ENCODE peak calls at places on chromosomes 11 and 22, in eight cellular contexts. One of them, this sample, is unnamed.

GRCh38 chr11:128235446-128235845 is 351.9 kb downstream of the ETS1 start:
- DNase-seq in HFFc6: no peak
- DNase-seq in GM12891: no peak
- DNase-seq in stimulated activated CD4-positive, alpha-beta T cell treated with anti-CD3 and anti-CD28 coated beads, Interleukin-2, amount 100 ng/mL, for 48 hours: no peak
- DNase-seq in NCI-H1105: peak; percentile 32
- DNase-seq in activated CD4-positive, alpha-beta T cell treated with anti-CD3 and anti-CD28 coated beads, Interleukin-2, amount 50 U/mL, for 1 hour: no peak
- DNase-seq in H9: no peak
- DNase-seq in ELF-1: no peak
- DNase-seq in this sample: no peak

GRCh38 chr11:2211113-2211971 is 39.7 kb upstream of the TH start:
- DNase-seq in GM12891: no peak
- DNase-seq in H9: peak; percentile 21
- DNase-seq in ELF-1: no peak
- DNase-seq in activated CD4-positive, alpha-beta T cell treated with anti-CD3 and anti-CD28 coated beads, Interleukin-2, amount 50 U/mL, for 1 hour: no peak
- DNase-seq in HFFc6: no peak
- DNase-seq in stimulated activated CD4-positive, alpha-beta T cell treated with anti-CD3 and anti-CD28 coated beads, Interleukin-2, amount 100 ng/mL, for 48 hours: no peak
- DNase-seq in NCI-H1105: peak; percentile 96
- DNase-seq in this sample: no peak

GRCh38 chr11:90251599-90251998 is 28.8 kb upstream of the CHORDC1 start:
- DNase-seq in NCI-H1105: peak; percentile 75
- DNase-seq in HFFc6: no peak
- DNase-seq in stimulated activated CD4-positive, alpha-beta T cell treated with anti-CD3 and anti-CD28 coated beads, Interleukin-2, amount 100 ng/mL, for 48 hours: no peak
- DNase-seq in GM12891: no peak
- DNase-seq in ELF-1: no peak
- DNase-seq in H9: no peak
- DNase-seq in activated CD4-positive, alpha-beta T cell treated with anti-CD3 and anti-CD28 coated beads, Interleukin-2, amount 50 U/mL, for 1 hour: no peak
- DNase-seq in this sample: no peak

GRCh38 chr11:48167380-48167779 is 49.2 kb upstream of the OR4B1 start:
- DNase-seq in H9: no peak
- DNase-seq in activated CD4-positive, alpha-beta T cell treated with anti-CD3 and anti-CD28 coated beads, Interleukin-2, amount 50 U/mL, for 1 hour: no peak
- DNase-seq in stimulated activated CD4-positive, alpha-beta T cell treated with anti-CD3 and anti-CD28 coated beads, Interleukin-2, amount 100 ng/mL, for 48 hours: no peak
- DNase-seq in HFFc6: no peak
- DNase-seq in GM12891: no peak
- DNase-seq in ELF-1: no peak
- DNase-seq in NCI-H1105: no peak
- DNase-seq in this sample: no peak

GRCh38 chr11:43737194-43737575 is 56.6 kb downstream of the HSD17B12 start:
- DNase-seq in H9: no peak
- DNase-seq in activated CD4-positive, alpha-beta T cell treated with anti-CD3 and anti-CD28 coated beads, Interleukin-2, amount 50 U/mL, for 1 hour: no peak
- DNase-seq in ELF-1: no peak
- DNase-seq in HFFc6: no peak
- DNase-seq in NCI-H1105: no peak
- DNase-seq in GM12891: no peak
- DNase-seq in stimulated activated CD4-positive, alpha-beta T cell treated with anti-CD3 and anti-CD28 coated beads, Interleukin-2, amount 100 ng/mL, for 48 hours: no peak
- DNase-seq in this sample: no peak

GRCh38 chr11:75338516-75339218 is 12.8 kb downstream of the ARRB1 start:
- DNase-seq in GM12891: no peak
- DNase-seq in ELF-1: peak; percentile 27
- DNase-seq in stimulated activated CD4-positive, alpha-beta T cell treated with anti-CD3 and anti-CD28 coated beads, Interleukin-2, amount 100 ng/mL, for 48 hours: no peak
- DNase-seq in H9: no peak
- DNase-seq in activated CD4-positive, alpha-beta T cell treated with anti-CD3 and anti-CD28 coated beads, Interleukin-2, amount 50 U/mL, for 1 hour: no peak
- DNase-seq in NCI-H1105: no peak
- DNase-seq in HFFc6: peak; percentile 71
- DNase-seq in this sample: no peak

GRCh38 chr11:45354976-45355705 is 69.0 kb upstream of the SYT13 start:
- DNase-seq in activated CD4-positive, alpha-beta T cell treated with anti-CD3 and anti-CD28 coated beads, Interleukin-2, amount 50 U/mL, for 1 hour: peak; percentile 89
- DNase-seq in HFFc6: no peak
- DNase-seq in GM12891: peak; percentile 42
- DNase-seq in stimulated activated CD4-positive, alpha-beta T cell treated with anti-CD3 and anti-CD28 coated beads, Interleukin-2, amount 100 ng/mL, for 48 hours: peak; percentile 83
- DNase-seq in NCI-H1105: peak; percentile 91
- DNase-seq in H9: peak; percentile 93
- DNase-seq in ELF-1: peak; percentile 97
- DNase-seq in this sample: peak; percentile 9

GRCh38 chr11:119855066-119855465 is 126.1 kb upstream of the NECTIN1 start:
- DNase-seq in H9: no peak
- DNase-seq in stimulated activated CD4-positive, alpha-beta T cell treated with anti-CD3 and anti-CD28 coated beads, Interleukin-2, amount 100 ng/mL, for 48 hours: no peak
- DNase-seq in activated CD4-positive, alpha-beta T cell treated with anti-CD3 and anti-CD28 coated beads, Interleukin-2, amount 50 U/mL, for 1 hour: no peak
- DNase-seq in GM12891: no peak
- DNase-seq in HFFc6: no peak
- DNase-seq in ELF-1: no peak
- DNase-seq in NCI-H1105: no peak
- DNase-seq in this sample: no peak

GRCh38 chr11:17954395-17955252 is 58.2 kb downstream of the SERGEF start:
- DNase-seq in activated CD4-positive, alpha-beta T cell treated with anti-CD3 and anti-CD28 coated beads, Interleukin-2, amount 50 U/mL, for 1 hour: no peak
- DNase-seq in NCI-H1105: no peak
- DNase-seq in ELF-1: no peak
- DNase-seq in GM12891: no peak
- DNase-seq in stimulated activated CD4-positive, alpha-beta T cell treated with anti-CD3 and anti-CD28 coated beads, Interleukin-2, amount 100 ng/mL, for 48 hours: no peak
- DNase-seq in H9: no peak
- DNase-seq in HFFc6: no peak
- DNase-seq in this sample: no peak

GRCh38 chr22:27461470-27461869 is 340.1 kb downstream of the MN1 start:
- DNase-seq in stimulated activated CD4-positive, alpha-beta T cell treated with anti-CD3 and anti-CD28 coated beads, Interleukin-2, amount 100 ng/mL, for 48 hours: no peak
- DNase-seq in activated CD4-positive, alpha-beta T cell treated with anti-CD3 and anti-CD28 coated beads, Interleukin-2, amount 50 U/mL, for 1 hour: no peak
- DNase-seq in HFFc6: peak; percentile 89
- DNase-seq in ELF-1: peak; percentile 96
- DNase-seq in NCI-H1105: no peak
- DNase-seq in H9: peak; percentile 85
- DNase-seq in GM12891: no peak
- DNase-seq in this sample: peak; percentile 92

GRCh38 chr22:44351685-44352377 is 39.1 kb upstream of the SHISAL1 start:
- DNase-seq in GM12891: no peak
- DNase-seq in H9: peak; percentile 69
- DNase-seq in activated CD4-positive, alpha-beta T cell treated with anti-CD3 and anti-CD28 coated beads, Interleukin-2, amount 50 U/mL, for 1 hour: peak; percentile 5
- DNase-seq in ELF-1: peak; percentile 93
- DNase-seq in stimulated activated CD4-positive, alpha-beta T cell treated with anti-CD3 and anti-CD28 coated beads, Interleukin-2, amount 100 ng/mL, for 48 hours: peak; percentile 27
- DNase-seq in HFFc6: peak; percentile 84
- DNase-seq in NCI-H1105: peak; percentile 76
- DNase-seq in this sample: peak; percentile 84

GRCh38 chr11:125275905-125276634 is 111.5 kb downstream of the PKNOX2 start:
- DNase-seq in HFFc6: no peak
- DNase-seq in ELF-1: no peak
- DNase-seq in H9: no peak
- DNase-seq in GM12891: no peak
- DNase-seq in stimulated activated CD4-positive, alpha-beta T cell treated with anti-CD3 and anti-CD28 coated beads, Interleukin-2, amount 100 ng/mL, for 48 hours: no peak
- DNase-seq in NCI-H1105: peak; percentile 89
- DNase-seq in activated CD4-positive, alpha-beta T cell treated with anti-CD3 and anti-CD28 coated beads, Interleukin-2, amount 50 U/mL, for 1 hour: no peak
- DNase-seq in this sample: no peak